ENCODE peak calls at places on chromosomes 2 and 18, in eight cellular contexts. One of them, this sample, is unnamed.

GRCh38 chr18:3294435-3295080 is 32.6 kb downstream of the MYL12B start:
- DNase-seq in activated T-helper 9 cell treated with anti-CD3 and anti-CD28 coated beads, Interleukin-2, amount 50 U/mL, for 16 hours: no peak
- DNase-seq in GDM1: no peak
- DNase-seq in heart right ventricle: no peak
- DNase-seq in transverse colon: no peak
- DNase-seq in stimulated activated CD4-positive, alpha-beta T cell treated with anti-CD3 and anti-CD28 coated beads, Interleukin-12 subunit alpha, Interleukin-12 subunit beta, amount 100 ng/mL, for 24 hours: no peak
- DNase-seq in cardiac fibroblast: peak
- DNase-seq in cardiac muscle cell: no peak
- DNase-seq in this sample: no peak

GRCh38 chr2:127715778-127716449 is 14.6 kb downstream of the SFT2D3 start:
- DNase-seq in transverse colon: no peak
- DNase-seq in GDM1: no peak
- DNase-seq in stimulated activated CD4-positive, alpha-beta T cell treated with anti-CD3 and anti-CD28 coated beads, Interleukin-12 subunit alpha, Interleukin-12 subunit beta, amount 100 ng/mL, for 24 hours: no peak
- DNase-seq in cardiac fibroblast: no peak
- DNase-seq in heart right ventricle: no peak
- DNase-seq in activated T-helper 9 cell treated with anti-CD3 and anti-CD28 coated beads, Interleukin-2, amount 50 U/mL, for 16 hours: no peak
- DNase-seq in cardiac muscle cell: no peak
- DNase-seq in this sample: no peak

GRCh38 chr2:238145851-238146250 is 7.4 kb downstream of the KLHL30 start:
- DNase-seq in stimulated activated CD4-positive, alpha-beta T cell treated with anti-CD3 and anti-CD28 coated beads, Interleukin-12 subunit alpha, Interleukin-12 subunit beta, amount 100 ng/mL, for 24 hours: no peak
- DNase-seq in cardiac muscle cell: no peak
- DNase-seq in GDM1: no peak
- DNase-seq in heart right ventricle: no peak
- DNase-seq in cardiac fibroblast: no peak
- DNase-seq in activated T-helper 9 cell treated with anti-CD3 and anti-CD28 coated beads, Interleukin-2, amount 50 U/mL, for 16 hours: no peak
- DNase-seq in transverse colon: no peak
- DNase-seq in this sample: no peak

GRCh38 chr2:152189622-152190495 is 14.3 kb upstream of the STAM2 start:
- DNase-seq in GDM1: peak
- DNase-seq in activated T-helper 9 cell treated with anti-CD3 and anti-CD28 coated beads, Interleukin-2, amount 50 U/mL, for 16 hours: no peak
- DNase-seq in cardiac muscle cell: peak
- DNase-seq in stimulated activated CD4-positive, alpha-beta T cell treated with anti-CD3 and anti-CD28 coated beads, Interleukin-12 subunit alpha, Interleukin-12 subunit beta, amount 100 ng/mL, for 24 hours: no peak
- DNase-seq in cardiac fibroblast: peak
- DNase-seq in heart right ventricle: no peak
- DNase-seq in transverse colon: peak
- DNase-seq in this sample: peak

GRCh38 chr18:45828917-45829811 is 3.7 kb downstream of the SIGLEC15 start:
- DNase-seq in activated T-helper 9 cell treated with anti-CD3 and anti-CD28 coated beads, Interleukin-2, amount 50 U/mL, for 16 hours: no peak
- DNase-seq in GDM1: peak
- DNase-seq in stimulated activated CD4-positive, alpha-beta T cell treated with anti-CD3 and anti-CD28 coated beads, Interleukin-12 subunit alpha, Interleukin-12 subunit beta, amount 100 ng/mL, for 24 hours: no peak
- DNase-seq in cardiac fibroblast: peak
- DNase-seq in cardiac muscle cell: peak
- DNase-seq in transverse colon: no peak
- DNase-seq in heart right ventricle: no peak
- DNase-seq in this sample: no peak

GRCh38 chr2:28193552-28194383 is 198.9 kb upstream of the FOSL2 start:
- DNase-seq in stimulated activated CD4-positive, alpha-beta T cell treated with anti-CD3 and anti-CD28 coated beads, Interleukin-12 subunit alpha, Interleukin-12 subunit beta, amount 100 ng/mL, for 24 hours: no peak
- DNase-seq in activated T-helper 9 cell treated with anti-CD3 and anti-CD28 coated beads, Interleukin-2, amount 50 U/mL, for 16 hours: no peak
- DNase-seq in cardiac muscle cell: no peak
- DNase-seq in cardiac fibroblast: no peak
- DNase-seq in GDM1: peak
- DNase-seq in transverse colon: no peak
- DNase-seq in heart right ventricle: no peak
- DNase-seq in this sample: no peak

GRCh38 chr2:220148849-220149248 is 521.4 kb downstream of the SLC4A3 start:
- DNase-seq in transverse colon: no peak
- DNase-seq in heart right ventricle: no peak
- DNase-seq in activated T-helper 9 cell treated with anti-CD3 and anti-CD28 coated beads, Interleukin-2, amount 50 U/mL, for 16 hours: no peak
- DNase-seq in stimulated activated CD4-positive, alpha-beta T cell treated with anti-CD3 and anti-CD28 coated beads, Interleukin-12 subunit alpha, Interleukin-12 subunit beta, amount 100 ng/mL, for 24 hours: no peak
- DNase-seq in GDM1: no peak
- DNase-seq in cardiac fibroblast: peak
- DNase-seq in cardiac muscle cell: no peak
- DNase-seq in this sample: no peak

GRCh38 chr2:46342566-46343315 is 45.5 kb downstream of the EPAS1 start:
- DNase-seq in GDM1: no peak
- DNase-seq in stimulated activated CD4-positive, alpha-beta T cell treated with anti-CD3 and anti-CD28 coated beads, Interleukin-12 subunit alpha, Interleukin-12 subunit beta, amount 100 ng/mL, for 24 hours: no peak
- DNase-seq in activated T-helper 9 cell treated with anti-CD3 and anti-CD28 coated beads, Interleukin-2, amount 50 U/mL, for 16 hours: no peak
- DNase-seq in heart right ventricle: no peak
- DNase-seq in cardiac fibroblast: no peak
- DNase-seq in cardiac muscle cell: no peak
- DNase-seq in transverse colon: no peak
- DNase-seq in this sample: no peak

GRCh38 chr2:64524604-64525322 is 635 bp downstream of the AFTPH start:
- DNase-seq in activated T-helper 9 cell treated with anti-CD3 and anti-CD28 coated beads, Interleukin-2, amount 50 U/mL, for 16 hours: peak
- DNase-seq in stimulated activated CD4-positive, alpha-beta T cell treated with anti-CD3 and anti-CD28 coated beads, Interleukin-12 subunit alpha, Interleukin-12 subunit beta, amount 100 ng/mL, for 24 hours: peak
- DNase-seq in transverse colon: peak
- DNase-seq in heart right ventricle: no peak
- DNase-seq in GDM1: no peak
- DNase-seq in cardiac muscle cell: peak
- DNase-seq in cardiac fibroblast: peak
- DNase-seq in this sample: peak